ENCODE peak calls at places on chromosomes 11 and 22, in four cellular contexts. J, T, I and N are unnamed samples.

GRCh38 chr22:38733329-38734202 is 22.2 kb downstream of the SUN2 start:
- DNase-seq in J (peak), T (peak), I (peak), N (no peak)

GRCh38 chr22:43013355-43014061 is 1.4 kb downstream of the PACSIN2 start:
- DNase-seq in I (no peak), T (no peak), J (no peak), N (no peak)

GRCh38 chr11:62595124-62595523 is 3.8 kb upstream of the TUT1 start:
- DNase-seq in J (peak), T (no peak), I (no peak), N (no peak)

GRCh38 chr11:61963016-61963281 is 4.5 kb downstream of the FTH1 start:
- DNase-seq in J (no peak), I (no peak), T (no peak), N (no peak)

GRCh38 chr11:69918938-69919650 is 99.9 kb upstream of the FGF3 start:
- DNase-seq in I (peak), J (peak), T (peak), N (peak)

GRCh38 chr22:24330636-24331035 is 60.0 kb downstream of the SPECC1L start:
- DNase-seq in T (no peak), J (no peak), I (no peak), N (no peak)

GRCh38 chr11:22713336-22713735 is 46.9 kb downstream of the GAS2 start:
- DNase-seq in J (no peak), I (no peak), T (no peak), N (no peak)

GRCh38 chr11:121829159-121829643 is 286.8 kb downstream of the BLID start:
- DNase-seq in I (peak), T (peak), J (no peak), N (no peak)

GRCh38 chr11:15668718-15669117 is 554.0 kb downstream of the INSC start:
- DNase-seq in T (no peak), J (no peak), I (no peak), N (no peak)

GRCh38 chr22:26585104-26585790 is 4.7 kb downstream of the TPST2 start:
- DNase-seq in J (peak), I (peak), T (peak), N (peak)

GRCh38 chr11:31656051-31656450 is 146.5 kb downstream of the ELP4 start:
- DNase-seq in J (no peak), I (no peak), T (no peak), N (no peak)
- H3K27ac ChIP-seq in J (no peak), I (no peak), T (no peak), N (no peak)

GRCh38 chr11:73288197-73288872 is 16.2 kb downstream of the P2RY6 start:
- DNase-seq in I (no peak), J (peak), T (no peak), N (no peak)
- H3K27ac ChIP-seq in I (peak), J (no peak), T (peak), N (peak)

DNA sequence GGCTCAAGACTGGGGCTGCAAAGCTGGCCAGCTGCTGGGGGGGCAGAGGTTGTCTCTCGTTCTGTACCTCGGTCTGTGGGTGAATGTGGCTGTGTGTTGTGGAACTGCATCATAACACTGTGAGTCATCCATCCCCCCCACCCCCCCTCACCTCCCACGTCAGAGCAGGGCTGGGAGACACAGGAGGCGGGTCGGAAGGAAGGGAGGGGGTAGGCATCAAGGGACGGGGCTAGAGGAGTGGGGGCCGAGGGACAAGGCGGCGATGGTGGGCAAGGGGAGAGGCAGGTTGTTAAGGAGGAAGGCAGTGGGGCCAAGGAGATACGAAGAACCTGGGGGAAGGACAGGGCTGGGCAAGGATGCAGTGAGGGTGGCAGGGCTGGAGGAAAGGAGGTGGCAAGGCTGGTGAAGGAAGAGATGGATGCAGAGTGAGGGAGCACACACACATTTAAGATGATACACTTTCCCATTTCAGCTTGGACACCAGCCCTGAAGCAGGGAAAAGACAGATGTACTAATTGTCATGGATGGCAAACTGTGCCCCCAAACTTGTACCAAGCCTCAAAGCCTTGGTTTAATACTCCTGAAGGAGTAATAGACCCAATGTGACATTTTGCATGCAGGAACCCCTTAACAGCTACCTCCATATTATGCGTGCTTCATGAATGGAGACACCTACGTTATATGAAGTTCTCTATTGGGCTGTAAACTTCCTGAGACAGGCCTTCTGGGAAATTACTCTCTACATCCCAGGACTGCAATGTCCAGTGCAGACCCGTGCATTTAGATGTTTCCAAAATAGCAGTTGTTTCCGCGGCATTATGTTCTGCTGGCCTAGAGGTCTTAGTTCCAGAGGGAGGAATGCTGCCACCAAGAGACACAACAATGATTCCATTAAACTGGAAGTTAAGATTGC is at the start of gene YPEL4:
- DNase-seq in T (peak), J (no peak), I (peak), N (peak)
- H3K27ac ChIP-seq in T (no peak), J (no peak), I (no peak), N (no peak)

DNA sequence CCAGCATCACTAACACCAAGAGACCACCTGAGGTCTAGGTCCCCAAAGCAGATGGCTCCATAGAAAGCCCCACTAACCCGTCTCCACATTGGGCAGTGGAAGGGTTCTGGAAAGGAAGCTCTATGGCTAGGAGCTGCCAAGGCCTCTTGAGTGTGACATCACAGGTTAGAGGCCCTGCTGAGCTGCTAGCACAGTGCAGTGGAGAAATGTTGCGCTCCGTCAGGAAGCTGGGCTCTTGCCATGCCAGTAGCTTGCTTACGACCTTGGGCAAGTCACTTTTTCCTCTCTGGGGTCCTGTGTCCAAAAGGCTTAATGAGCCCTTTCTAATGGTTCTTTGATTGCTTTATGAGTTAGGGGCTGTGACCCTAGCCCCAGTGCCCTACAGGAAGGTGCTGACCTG is 10.6 kb downstream of the PIK3IP1 start:
- DNase-seq in T (no peak), I (no peak), J (no peak), N (no peak)
- H3K27ac ChIP-seq in T (no peak), I (no peak), J (no peak), N (no peak)

DNA sequence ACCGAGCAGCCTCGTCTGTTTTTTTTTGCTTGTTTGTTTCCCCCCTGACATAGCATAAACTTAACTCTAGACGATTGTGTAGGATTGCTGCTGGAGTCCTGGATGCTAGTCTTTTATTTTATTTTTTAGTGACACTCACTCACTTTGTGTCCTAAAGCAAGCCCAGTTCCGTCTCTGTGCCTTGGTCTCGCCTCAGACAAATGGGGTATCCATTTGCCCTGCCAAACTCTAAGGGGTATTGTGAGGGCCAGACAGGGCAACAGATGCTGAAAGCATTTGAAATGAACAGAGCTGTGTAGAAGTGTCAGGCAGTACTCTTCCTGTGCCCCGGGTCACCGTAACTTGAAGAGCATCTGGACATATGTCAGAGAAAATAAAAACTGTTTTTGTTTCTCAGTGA is 34.8 kb upstream of the DKK3 start:
- DNase-seq in T (no peak), I (no peak), J (no peak), N (no peak)
- H3K27ac ChIP-seq in T (no peak), I (peak), J (no peak), N (peak)

GRCh38 chr11:120302001-120302805 is 22.9 kb upstream of the TLCD5 start:
- DNase-seq in T (no peak), I (no peak), J (peak), N (peak)
- H3K27ac ChIP-seq in T (no peak), I (no peak), J (no peak), N (peak)

GRCh38 chr11:1890856-1891830 is 552 bp downstream of the PRR33 start:
- DNase-seq in J (peak), T (no peak), I (no peak), N (no peak)
- H3K27ac ChIP-seq in J (no peak), T (no peak), I (no peak), N (no peak)

GRCh38 chr22:36453266-36453607 is 28.2 kb downstream of the TXN2 start:
- DNase-seq in T (no peak), I (no peak), J (no peak), N (no peak)

GRCh38 chr22:36453855-36454378 is 27.5 kb downstream of the TXN2 start:
- DNase-seq in J (no peak), T (no peak), I (no peak), N (no peak)

GRCh38 chr22:36452473-36453265 is 28.8 kb downstream of the TXN2 start:
- DNase-seq in I (no peak), J (no peak), T (no peak), N (no peak)

GRCh38 chr22:36447634-36448033 is 33.8 kb downstream of the TXN2 start:
- DNase-seq in T (no peak), I (no peak), J (no peak), N (no peak)

DNA sequence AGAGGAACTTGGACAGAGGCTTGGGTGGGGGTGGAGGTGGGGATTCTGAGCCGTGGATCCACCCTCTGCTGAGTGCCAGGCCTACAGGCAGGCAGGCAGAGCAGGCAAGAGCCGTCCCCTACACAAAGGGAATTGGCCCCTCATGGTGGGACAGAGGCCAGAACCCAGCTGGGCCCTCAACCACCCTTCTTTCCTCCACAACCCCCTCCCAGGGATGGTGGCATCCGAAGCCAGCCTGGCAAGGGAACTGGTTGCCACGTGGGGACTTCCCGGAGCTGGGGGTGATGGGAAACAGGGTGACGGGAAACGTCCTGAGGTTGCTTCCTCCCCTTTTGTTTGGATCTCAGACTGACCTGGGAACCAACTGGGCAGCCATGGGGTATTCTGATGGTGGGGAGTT is 31.7 kb downstream of the TXN2 start:
- DNase-seq in J (no peak), I (no peak), T (no peak), N (no peak)
- H3K27ac ChIP-seq in J (no peak), I (peak), T (no peak), N (peak)

GRCh38 chr11:94926271-94926625 is 47.1 kb downstream of the CWC15 start:
- DNase-seq in I (no peak), J (no peak), T (no peak), N (no peak)
- H3K27ac ChIP-seq in I (peak), J (peak), T (peak), N (peak)

DNA sequence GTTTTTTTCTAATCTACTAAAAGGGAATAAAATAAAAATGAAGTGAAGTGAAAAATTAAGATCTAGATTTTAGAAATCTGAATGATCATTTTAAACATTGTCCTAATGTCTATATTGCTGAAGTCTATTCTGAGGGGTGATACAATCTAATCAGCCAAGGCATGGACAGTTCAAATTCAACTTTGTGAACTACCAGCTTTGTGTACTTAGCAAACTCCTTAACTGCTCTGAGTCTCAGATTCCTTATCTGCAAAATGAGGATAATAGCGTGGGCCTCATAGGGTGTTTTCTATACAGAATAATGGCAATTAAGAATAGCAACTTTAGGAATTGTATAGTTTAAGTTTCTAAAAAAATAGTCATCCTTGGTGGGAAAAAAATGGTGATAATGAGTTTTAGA is 31.4 kb downstream of the FAR1 start:
- DNase-seq in T (no peak), I (no peak), J (no peak), N (no peak)
- H3K27ac ChIP-seq in T (no peak), I (no peak), J (no peak), N (no peak)